ENCODE peak calls at places on chromosomes 11 and 22, in five cellular contexts. Y, O, V, C and U are unnamed samples.
A peak's percentile ranks its signal among the peaks of the same experiment; 100 is the strongest.

GRCh38 chr11:1484061-1484671 is 2.4 kb downstream of the MOB2 start:
- DNase-seq in Y (no peak), O (peak; percentile 3), V (no peak), C (peak; percentile 42), U (no peak)

GRCh38 chr11:95359756-95360155 is 128.8 kb upstream of the SESN3 start:
- DNase-seq in Y (no peak), O (no peak), V (no peak), C (no peak), U (no peak)

GRCh38 chr22:45212306-45212709 is 28.4 kb downstream of the KIAA0930 start:
- DNase-seq in Y (no peak), O (peak; percentile 83), V (peak; percentile 63), C (peak; percentile 78), U (no peak)

GRCh38 chr11:83044958-83045712 is 26.6 kb downstream of the RAB30 start:
- DNase-seq in Y (no peak), O (no peak), V (peak; percentile 25), C (no peak), U (no peak)

GRCh38 chr11:31643831-31644230 is 134.3 kb downstream of the ELP4 start:
- DNase-seq in Y (no peak), O (no peak), V (no peak), C (no peak), U (no peak)

GRCh38 chr11:78030429-78031325 is 7.6 kb upstream of the KCTD14 start:
- DNase-seq in Y (no peak), O (peak; percentile 95), V (peak; percentile 27), C (peak; percentile 84), U (peak; percentile 73)

GRCh38 chr11:70606248-70606950 is 208.1 kb downstream of the CTTN start:
- DNase-seq in Y (no peak), O (no peak), V (no peak), C (peak; percentile 12), U (no peak)

GRCh38 chr11:117610045-117610444 is 187.0 kb downstream of the DSCAML1 start:
- DNase-seq in Y (no peak), O (no peak), V (no peak), C (no peak), U (no peak)

GRCh38 chr11:15291885-15292284 is 177.2 kb downstream of the INSC start:
- DNase-seq in Y (no peak), O (no peak), V (no peak), C (no peak), U (no peak)

GRCh38 chr11:3617990-3618389 is 23.8 kb downstream of the ART5 start:
- DNase-seq in Y (no peak), O (no peak), V (no peak), C (no peak), U (no peak)

GRCh38 chr11:2869561-2870427 is 15.8 kb downstream of the CDKN1C start:
- DNase-seq in Y (no peak), O (no peak), V (peak; percentile 69), C (no peak), U (no peak)

GRCh38 chr11:123478352-123478986 is 48.4 kb downstream of the GRAMD1B start:
- DNase-seq in Y (peak; percentile 42), O (peak; percentile 78), V (peak; percentile 92), C (no peak), U (peak; percentile 87)

GRCh38 chr11:17063171-17064002 is 14.1 kb downstream of the RPS13 start:
- DNase-seq in Y (peak; percentile 20), O (peak; percentile 63), V (peak; percentile 85), C (peak; percentile 60), U (peak; percentile 64)

GRCh38 chr11:130344846-130345245 is 30.1 kb upstream of the ZBTB44 start:
- DNase-seq in Y (no peak), O (no peak), V (no peak), C (no peak), U (no peak)

GRCh38 chr22:35322893-35323292 is 23.2 kb downstream of the TOM1 start:
- DNase-seq in Y (no peak), O (no peak), V (no peak), C (no peak), U (no peak)

GRCh38 chr11:33778682-33779081 is 4.4 kb upstream of the FBXO3 start:
- DNase-seq in Y (no peak), O (peak; percentile 26), V (peak; percentile 44), C (no peak), U (peak; percentile 23)

GRCh38 chr22:31250740-31251330 is 38.7 kb downstream of the LIMK2 start:
- DNase-seq in Y (no peak), O (no peak), V (no peak), C (no peak), U (peak; percentile 32)

GRCh38 chr11:11512090-11512489 is 109.7 kb downstream of the GALNT18 start:
- DNase-seq in Y (no peak), O (no peak), V (no peak), C (no peak), U (no peak)

GRCh38 chr11:23991140-23991539 is 505.7 kb upstream of the LUZP2 start:
- DNase-seq in Y (no peak), O (no peak), V (no peak), C (no peak), U (no peak)

GRCh38 chr22:24768537-24769374 is 5.8 kb downstream of the PIWIL3 start:
- DNase-seq in Y (peak; percentile 12), O (peak; percentile 81), V (peak; percentile 86), C (no peak), U (peak; percentile 78)

GRCh38 chr22:37187891-37188761 is at the start of gene C1QTNF6:
- DNase-seq in Y (no peak), O (peak; percentile 70), V (peak; percentile 79), C (peak; percentile 67), U (no peak)

GRCh38 chr11:85791326-85791990 is 19.5 kb downstream of the SYTL2 start:
- DNase-seq in Y (no peak), O (no peak), V (no peak), C (no peak), U (no peak)

GRCh38 chr22:50702821-50703725 is 30.4 kb downstream of the SHANK3 start:
- DNase-seq in Y (no peak), O (peak; percentile 3), V (no peak), C (no peak), U (no peak)

GRCh38 chr22:19853879-19854777 is 546 bp downstream of the GNB1L start:
- DNase-seq in Y (peak; percentile 12), O (no peak), V (no peak), C (peak; percentile 59), U (peak; percentile 47)

GRCh38 chr11:45997599-45997998 is 75.1 kb downstream of the LARGE2 start:
- DNase-seq in Y (no peak), O (no peak), V (no peak), C (no peak), U (no peak)

GRCh38 chr11:19525276-19525675 is 187.4 kb upstream of the NAV2 start:
- DNase-seq in Y (no peak), O (no peak), V (no peak), C (no peak), U (no peak)

GRCh38 chr11:111565111-111565720 is 24.7 kb downstream of the LAYN start:
- DNase-seq in Y (peak; percentile 47), O (peak; percentile 69), V (peak; percentile 87), C (no peak), U (peak; percentile 78)

GRCh38 chr11:12123177-12123576 is 12.8 kb downstream of the MICAL2 start:
- DNase-seq in Y (no peak), O (no peak), V (no peak), C (no peak), U (no peak)

GRCh38 chr11:88695701-88696414 is 358.3 kb upstream of the CTSC start:
- DNase-seq in Y (no peak), O (no peak), V (peak; percentile 22), C (no peak), U (no peak)

GRCh38 chr11:613369-613968 is 2.3 kb downstream of the IRF7 start:
- DNase-seq in Y (peak; percentile 71), O (peak; percentile 84), V (peak; percentile 89), C (peak; percentile 93), U (peak; percentile 9)

GRCh38 chr11:44595964-44596381 is 30.5 kb downstream of the CD82 start:
- DNase-seq in Y (no peak), O (no peak), V (no peak), C (no peak), U (no peak)
- H3K4me1 ChIP-seq in Y (peaks cover 41% of the 10 kb centered on the region), O (no peaks in the 10 kb centered on the region), V (peaks cover 4% of the 10 kb centered on the region), C (peaks cover 9% of the 10 kb centered on the region), U (no peaks in the 10 kb centered on the region)

GRCh38 chr11:128497057-128497957 is 90.1 kb downstream of the ETS1 start:
- DNase-seq in Y (no peak), O (no peak), V (no peak), C (no peak), U (no peak)
- H3K4me1 ChIP-seq in Y (peaks cover 100% of the 10 kb centered on the region), O (peaks cover 4% of the 10 kb centered on the region), V (peaks cover 32% of the 10 kb centered on the region), C (peaks cover 34% of the 10 kb centered on the region), U (peaks cover 21% of the 10 kb centered on the region)

DNA sequence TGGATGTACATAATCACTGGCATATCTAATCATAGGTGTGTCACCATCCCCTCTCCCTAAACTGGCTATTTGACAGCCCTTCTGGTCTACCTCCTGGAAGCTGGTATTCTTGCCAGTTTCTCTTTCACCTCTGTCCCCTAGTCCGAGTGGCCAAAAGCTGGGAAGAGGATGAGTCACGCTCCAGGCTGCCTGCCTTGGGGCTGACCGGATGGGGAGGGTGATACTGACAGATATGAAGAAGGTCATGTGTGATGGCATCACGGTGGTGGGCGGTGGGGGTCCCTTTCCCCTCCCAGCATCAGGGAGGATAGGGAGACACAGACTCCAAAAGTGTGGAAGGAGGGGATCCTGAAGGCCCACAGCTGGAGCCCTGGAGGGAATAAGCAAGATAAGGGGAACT is 4.8 kb downstream of the OAF start:
- DNase-seq in Y (no peak), O (no peak), V (no peak), C (peak; percentile 56), U (no peak)
- H3K4me1 ChIP-seq in Y (peaks cover 6% of the 10 kb centered on the region), O (peaks cover 23% of the 10 kb centered on the region), V (peaks cover 17% of the 10 kb centered on the region), C (peaks cover 46% of the 10 kb centered on the region), U (peaks cover 7% of the 10 kb centered on the region)

DNA sequence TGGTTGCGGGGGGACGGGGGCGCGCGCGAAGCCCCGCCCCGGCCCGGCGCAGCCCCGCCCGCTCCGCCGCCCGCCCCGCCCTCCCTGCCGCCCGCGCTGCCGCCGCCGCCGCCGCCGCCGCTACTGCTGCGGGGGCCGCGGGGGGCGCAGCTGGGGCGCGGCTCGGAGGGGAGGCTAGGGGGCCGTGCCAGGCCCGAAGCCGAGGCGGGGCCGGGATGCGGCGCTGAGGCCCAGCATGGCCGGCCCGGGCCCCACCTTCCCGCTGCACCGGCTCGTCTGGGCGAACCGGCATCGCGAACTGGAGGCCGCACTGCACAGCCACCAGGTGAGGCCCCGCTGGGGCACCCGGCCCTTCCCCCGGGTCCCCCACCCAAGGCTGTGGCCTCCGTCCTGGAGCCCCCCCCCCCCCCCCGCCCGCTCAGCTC is at the start of gene ANKRD13D:
- DNase-seq in Y (no peak), O (no peak), V (no peak), C (no peak), U (no peak)
- H3K4me1 ChIP-seq in Y (peaks cover 77% of the 10 kb centered on the region), O (peaks cover 10% of the 10 kb centered on the region), V (peaks cover 10% of the 10 kb centered on the region), C (peaks cover 22% of the 10 kb centered on the region), U (peaks cover 7% of the 10 kb centered on the region)